ENCODE peak calls at places on chromosomes 11 and 22, in eight cellular contexts. One of them, this sample, is unnamed. For H3K4me1, the result is how much of the 10 kb centered on the place peaks cover.

GRCh38 chr11:1436468-1437030 is 46.8 kb downstream of the BRSK2 start:
- DNase-seq in tibial artery: no peak
- DNase-seq in pancreas: no peak
- DNase-seq in tibial nerve: no peak
- DNase-seq in ovary: no peak
- DNase-seq in spleen: no peak
- DNase-seq in heart left ventricle: no peak
- DNase-seq in transverse colon: no peak
- DNase-seq in this sample: no peak

GRCh38 chr11:111299111-111300026 is 1.0 kb downstream of the POU2AF3 start:
- DNase-seq in tibial artery: peak
- DNase-seq in pancreas: peak
- DNase-seq in tibial nerve: peak
- DNase-seq in transverse colon: peak
- DNase-seq in ovary: peak
- DNase-seq in heart left ventricle: peak
- DNase-seq in spleen: peak
- DNase-seq in this sample: peak

GRCh38 chr11:76256448-76256847 is 50.1 kb upstream of the WNT11 start:
- DNase-seq in transverse colon: no peak
- DNase-seq in tibial artery: no peak
- DNase-seq in heart left ventricle: no peak
- DNase-seq in spleen: no peak
- DNase-seq in ovary: no peak
- DNase-seq in pancreas: no peak
- DNase-seq in tibial nerve: no peak
- DNase-seq in this sample: no peak

GRCh38 chr11:116701876-116702275 is 70.9 kb downstream of the BUD13 start:
- DNase-seq in tibial nerve: no peak
- DNase-seq in heart left ventricle: no peak
- DNase-seq in tibial artery: no peak
- DNase-seq in spleen: no peak
- DNase-seq in pancreas: no peak
- DNase-seq in transverse colon: no peak
- DNase-seq in ovary: no peak
- DNase-seq in this sample: peak

GRCh38 chr11:131914299-131914902 is 544.0 kb downstream of the NTM start:
- DNase-seq in tibial nerve: no peak
- DNase-seq in transverse colon: no peak
- DNase-seq in heart left ventricle: no peak
- DNase-seq in ovary: no peak
- DNase-seq in tibial artery: no peak
- DNase-seq in spleen: no peak
- DNase-seq in pancreas: no peak
- DNase-seq in this sample: no peak

GRCh38 chr11:118694185-118694584 is 14.7 kb upstream of the TREH start:
- DNase-seq in heart left ventricle: no peak
- DNase-seq in spleen: no peak
- DNase-seq in tibial nerve: no peak
- DNase-seq in ovary: no peak
- DNase-seq in tibial artery: no peak
- DNase-seq in transverse colon: no peak
- DNase-seq in pancreas: no peak
- DNase-seq in this sample: peak

GRCh38 chr22:17789379-17790200 is 15.3 kb upstream of the BID start:
- DNase-seq in ovary: no peak
- DNase-seq in tibial nerve: no peak
- DNase-seq in pancreas: no peak
- DNase-seq in transverse colon: no peak
- DNase-seq in heart left ventricle: no peak
- DNase-seq in spleen: no peak
- DNase-seq in tibial artery: no peak
- DNase-seq in this sample: no peak

GRCh38 chr11:100824041-100824440 is 137.0 kb downstream of the ARHGAP42 start:
- DNase-seq in heart left ventricle: no peak
- DNase-seq in ovary: no peak
- DNase-seq in spleen: no peak
- DNase-seq in pancreas: no peak
- DNase-seq in tibial nerve: no peak
- DNase-seq in transverse colon: no peak
- DNase-seq in tibial artery: no peak
- DNase-seq in this sample: no peak

GRCh38 chr11:113618360-113618759 is 87.7 kb downstream of the TMPRSS5 start:
- DNase-seq in spleen: no peak
- DNase-seq in ovary: no peak
- DNase-seq in tibial nerve: no peak
- DNase-seq in pancreas: no peak
- DNase-seq in transverse colon: no peak
- DNase-seq in heart left ventricle: no peak
- DNase-seq in tibial artery: no peak
- DNase-seq in this sample: no peak

GRCh38 chr22:46619830-46620501 is at the start of gene GRAMD4:
- DNase-seq in pancreas: no peak
- DNase-seq in tibial artery: peak
- DNase-seq in transverse colon: no peak
- DNase-seq in ovary: no peak
- DNase-seq in heart left ventricle: peak
- DNase-seq in tibial nerve: no peak
- DNase-seq in spleen: peak
- DNase-seq in this sample: no peak

GRCh38 chr11:122215244-122215992 is 99.4 kb upstream of the BLID start:
- DNase-seq in pancreas: peak
- DNase-seq in spleen: peak
- DNase-seq in tibial nerve: peak
- DNase-seq in tibial artery: peak
- DNase-seq in transverse colon: peak
- DNase-seq in ovary: peak
- DNase-seq in heart left ventricle: peak
- DNase-seq in this sample: peak

GRCh38 chr11:75632962-75633361 is 35.9 kb downstream of the MAP6 start:
- DNase-seq in spleen: no peak
- DNase-seq in ovary: no peak
- DNase-seq in heart left ventricle: no peak
- DNase-seq in transverse colon: no peak
- DNase-seq in tibial artery: no peak
- DNase-seq in pancreas: no peak
- DNase-seq in tibial nerve: no peak
- DNase-seq in this sample: no peak

GRCh38 chr11:72901374-72901773 is 87.2 kb downstream of the ATG16L2 start:
- DNase-seq in ovary: no peak
- DNase-seq in tibial artery: no peak
- DNase-seq in heart left ventricle: no peak
- DNase-seq in spleen: no peak
- DNase-seq in tibial nerve: no peak
- DNase-seq in pancreas: no peak
- DNase-seq in transverse colon: no peak
- DNase-seq in this sample: no peak

GRCh38 chr11:44270403-44271192 is 39.3 kb downstream of the ALX4 start:
- DNase-seq in ovary: no peak
- DNase-seq in pancreas: no peak
- DNase-seq in tibial artery: peak
- DNase-seq in heart left ventricle: no peak
- DNase-seq in transverse colon: no peak
- DNase-seq in tibial nerve: no peak
- DNase-seq in spleen: peak
- DNase-seq in this sample: peak

GRCh38 chr11:96219981-96220623 is 122.9 kb downstream of the MAML2 start:
- DNase-seq in transverse colon: no peak
- DNase-seq in pancreas: no peak
- DNase-seq in tibial artery: peak
- DNase-seq in heart left ventricle: peak
- DNase-seq in tibial nerve: no peak
- DNase-seq in spleen: no peak
- DNase-seq in ovary: no peak
- DNase-seq in this sample: no peak

GRCh38 chr22:21044931-21045584 is 688 bp upstream of the LRRC74B start:
- DNase-seq in heart left ventricle: peak
- DNase-seq in tibial nerve: no peak
- DNase-seq in ovary: no peak
- DNase-seq in tibial artery: no peak
- DNase-seq in spleen: peak
- DNase-seq in transverse colon: no peak
- DNase-seq in pancreas: no peak
- DNase-seq in this sample: peak

DNA sequence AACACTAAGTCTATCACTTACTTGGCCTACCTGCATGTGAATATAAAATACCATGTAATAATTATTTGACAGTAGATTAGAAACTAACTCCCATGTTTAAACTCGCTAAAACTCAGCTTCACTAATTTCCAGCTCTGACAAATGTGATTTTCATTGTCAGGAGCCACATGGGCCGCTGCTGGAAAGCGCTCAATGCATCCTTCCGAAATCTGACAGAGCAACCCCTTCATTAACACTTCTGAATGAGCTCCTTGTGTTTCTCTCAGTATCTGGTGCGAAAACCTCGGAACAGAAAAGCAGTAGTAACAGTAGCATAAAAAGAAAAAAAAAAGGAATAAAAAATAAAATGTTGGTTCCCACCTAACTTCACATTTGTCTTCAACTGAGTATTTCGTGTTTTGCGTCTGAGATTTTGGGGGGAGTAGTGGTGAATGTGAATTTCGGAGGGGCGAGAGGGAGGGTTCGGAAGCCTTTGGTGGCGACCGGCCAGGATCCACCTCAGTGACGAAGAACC is 717 bp downstream of the MTCH2 start:
- DNase-seq in spleen: no peak
- DNase-seq in heart left ventricle: no peak
- DNase-seq in tibial artery: no peak
- DNase-seq in tibial nerve: no peak
- DNase-seq in transverse colon: no peak
- DNase-seq in ovary: no peak
- DNase-seq in pancreas: no peak
- DNase-seq in this sample: no peak
- TF ChIP-seq CTCF in spleen: no peak
- TF ChIP-seq CTCF in heart left ventricle: no peak
- TF ChIP-seq CTCF in tibial artery: no peak
- TF ChIP-seq CTCF in tibial nerve: no peak
- TF ChIP-seq CTCF in transverse colon: no peak
- TF ChIP-seq CTCF in ovary: no peak
- TF ChIP-seq CTCF in pancreas: no peak
- TF ChIP-seq CTCF in this sample: no peak

DNA sequence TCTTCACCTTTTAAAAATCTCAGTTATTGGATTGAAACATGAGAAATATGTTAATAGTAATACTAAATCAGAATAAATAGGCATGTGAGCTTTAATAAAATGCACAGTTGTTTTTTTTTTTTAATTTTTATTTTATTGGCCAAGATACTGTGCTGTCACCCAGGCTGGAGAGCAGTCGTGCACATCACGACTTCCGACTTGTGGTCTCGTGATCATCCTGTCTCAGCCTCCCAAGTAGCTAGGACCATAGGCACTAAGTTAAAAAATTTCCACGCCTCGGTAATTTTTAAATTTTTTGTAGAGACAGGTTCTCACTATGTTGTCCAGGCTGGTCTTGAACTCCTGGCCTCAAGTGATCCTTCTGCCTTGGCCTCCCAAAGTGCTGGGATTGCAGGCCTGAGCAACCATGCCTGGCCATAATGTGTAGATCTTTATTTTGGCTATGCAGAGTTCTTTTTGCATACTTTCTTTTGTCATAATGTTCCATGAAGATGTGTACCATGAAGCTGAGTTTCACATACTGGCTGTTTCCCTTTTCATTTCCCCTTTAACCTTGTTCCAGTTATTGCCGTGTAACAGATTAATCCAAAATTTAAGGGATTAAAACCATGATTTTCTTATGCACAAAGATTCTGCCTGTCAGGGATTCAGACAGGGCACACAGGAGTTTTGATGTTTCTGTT is 16.0 kb downstream of the CAPRIN1 start:
- DNase-seq in pancreas: no peak
- DNase-seq in tibial nerve: no peak
- DNase-seq in ovary: no peak
- DNase-seq in transverse colon: no peak
- DNase-seq in heart left ventricle: no peak
- DNase-seq in tibial artery: no peak
- DNase-seq in spleen: no peak
- DNase-seq in this sample: no peak
- H3K27ac ChIP-seq in pancreas: no peak
- H3K27ac ChIP-seq in tibial nerve: no peak
- H3K27ac ChIP-seq in ovary: no peak
- H3K27ac ChIP-seq in transverse colon: no peak
- H3K27ac ChIP-seq in heart left ventricle: peak
- H3K27ac ChIP-seq in tibial artery: no peak
- H3K27ac ChIP-seq in spleen: peak
- H3K27ac ChIP-seq in this sample: no peak

GRCh38 chr22:37165066-37165465 is 15.3 kb upstream of the IL2RB start:
- DNase-seq in heart left ventricle: no peak
- DNase-seq in spleen: peak
- DNase-seq in transverse colon: no peak
- DNase-seq in tibial nerve: no peak
- DNase-seq in tibial artery: no peak
- DNase-seq in pancreas: no peak
- DNase-seq in ovary: no peak
- DNase-seq in this sample: peak

GRCh38 chr22:37164535-37164887 is 14.8 kb upstream of the IL2RB start:
- DNase-seq in spleen: no peak
- DNase-seq in pancreas: no peak
- DNase-seq in tibial nerve: no peak
- DNase-seq in transverse colon: no peak
- DNase-seq in ovary: no peak
- DNase-seq in tibial artery: no peak
- DNase-seq in heart left ventricle: no peak
- DNase-seq in this sample: no peak

GRCh38 chr22:37162221-37163095 is 12.7 kb upstream of the IL2RB start:
- DNase-seq in tibial nerve: no peak
- DNase-seq in heart left ventricle: no peak
- DNase-seq in pancreas: no peak
- DNase-seq in transverse colon: peak
- DNase-seq in tibial artery: no peak
- DNase-seq in ovary: no peak
- DNase-seq in spleen: peak
- DNase-seq in this sample: no peak

GRCh38 chr22:37163096-37163489 is 13.4 kb upstream of the IL2RB start:
- DNase-seq in tibial artery: no peak
- DNase-seq in tibial nerve: no peak
- DNase-seq in transverse colon: no peak
- DNase-seq in heart left ventricle: no peak
- DNase-seq in ovary: no peak
- DNase-seq in pancreas: no peak
- DNase-seq in spleen: no peak
- DNase-seq in this sample: no peak

GRCh38 chr22:37163618-37164534 is 14.2 kb upstream of the IL2RB start:
- DNase-seq in ovary: no peak
- DNase-seq in spleen: peak
- DNase-seq in heart left ventricle: no peak
- DNase-seq in pancreas: no peak
- DNase-seq in tibial artery: no peak
- DNase-seq in transverse colon: no peak
- DNase-seq in tibial nerve: no peak
- DNase-seq in this sample: no peak
- H3K4me1 ChIP-seq in ovary: under half
- H3K4me1 ChIP-seq in spleen: half or more
- H3K4me1 ChIP-seq in heart left ventricle: under half
- H3K4me1 ChIP-seq in pancreas: under half
- H3K4me1 ChIP-seq in tibial artery: under half
- H3K4me1 ChIP-seq in transverse colon: under half
- H3K4me1 ChIP-seq in tibial nerve: under half
- H3K4me1 ChIP-seq in this sample: under half

DNA sequence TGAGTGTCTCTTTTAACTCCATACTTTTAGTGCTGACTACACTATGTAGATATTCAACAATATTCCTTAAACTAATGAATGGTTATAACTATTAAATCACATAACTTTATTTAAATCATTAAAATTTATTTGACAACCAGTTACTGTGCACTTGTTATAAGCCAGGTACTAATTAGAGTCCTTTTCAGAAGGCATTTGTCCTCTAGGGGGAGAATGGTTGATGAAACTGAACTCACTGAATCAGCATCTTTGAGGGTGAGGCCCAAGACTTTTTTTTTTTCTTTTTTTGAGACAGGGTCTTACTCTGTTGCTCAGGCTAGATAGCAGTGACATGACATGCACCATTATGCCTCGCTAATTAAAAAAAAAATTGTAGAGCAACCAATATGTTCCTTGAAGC is 515.6 kb upstream of the CCDC90B start:
- DNase-seq in spleen: no peak
- DNase-seq in pancreas: no peak
- DNase-seq in ovary: no peak
- DNase-seq in tibial artery: no peak
- DNase-seq in tibial nerve: no peak
- DNase-seq in transverse colon: no peak
- DNase-seq in heart left ventricle: no peak
- DNase-seq in this sample: no peak
- TF ChIP-seq CTCF in spleen: no peak
- TF ChIP-seq CTCF in pancreas: no peak
- TF ChIP-seq CTCF in ovary: no peak
- TF ChIP-seq CTCF in tibial artery: no peak
- TF ChIP-seq CTCF in tibial nerve: no peak
- TF ChIP-seq CTCF in transverse colon: no peak
- TF ChIP-seq CTCF in heart left ventricle: no peak
- TF ChIP-seq CTCF in this sample: peak

This sample was measured in upper lobe of right lung.